ENCODE peak calls at places on chromosomes 16 and 17, in six cellular contexts. S, K, P, U, I and O are unnamed samples.

GRCh38 chr17:35449371-35449931 is 885 bp upstream of the SLFN13 start:
- ATAC-seq in I (peak), K (no peak), U (no peak), P (no peak), S (no peak), O (peak)

GRCh38 chr16:58024673-58025350 is 742 bp upstream of the MMP15 start:
- ATAC-seq in K (no peak), S (peak), P (no peak), U (no peak), I (peak), O (no peak)

GRCh38 chr17:62888148-62888547 is 77.9 kb upstream of the TANC2 start:
- ATAC-seq in K (no peak), U (no peak), S (no peak), P (no peak), I (no peak), O (no peak)

GRCh38 chr17:50768348-50768761 is 1.0 kb upstream of the ANKRD40CL start:
- ATAC-seq in U (no peak), I (peak), S (no peak), P (no peak), K (no peak), O (no peak)

GRCh38 chr16:21101631-21102420 is 48.8 kb downstream of the DNAH3 start:
- ATAC-seq in I (peak), U (peak), K (no peak), P (no peak), S (no peak), O (no peak)

GRCh38 chr17:18065546-18065945 is 22.2 kb upstream of the DRG2 start:
- ATAC-seq in K (no peak), S (no peak), I (no peak), U (no peak), P (no peak), O (no peak)

GRCh38 chr17:72104164-72104862 is 16.5 kb upstream of the SOX9 start:
- ATAC-seq in U (no peak), K (no peak), P (no peak), S (no peak), I (no peak), O (no peak)

GRCh38 chr16:81542609-81543570 is 98.3 kb downstream of the CMIP start:
- ATAC-seq in P (peak), S (no peak), U (peak), I (no peak), K (no peak), O (no peak)

GRCh38 chr16:76484020-76484419 is 206.8 kb downstream of the CNTNAP4 start:
- ATAC-seq in P (no peak), S (no peak), K (no peak), I (no peak), U (no peak), O (no peak)

GRCh38 chr17:59439261-59439660 is 107.8 kb downstream of the YPEL2 start:
- ATAC-seq in K (no peak), S (no peak), P (no peak), I (no peak), U (no peak), O (no peak)

GRCh38 chr17:82160081-82160480 is 52.6 kb downstream of the CCDC57 start:
- ATAC-seq in I (no peak), P (no peak), U (no peak), K (no peak), S (no peak), O (no peak)

GRCh38 chr16:85536411-85537330 is 76.5 kb upstream of the GSE1 start:
- ATAC-seq in K (no peak), P (no peak), S (no peak), I (peak), U (no peak), O (no peak)

GRCh38 chr16:1667916-1668315 is 10.2 kb upstream of the JPT2 start:
- ATAC-seq in U (no peak), S (no peak), K (no peak), I (no peak), P (no peak), O (no peak)

GRCh38 chr17:67675481-67675880 is 42.3 kb upstream of the NOL11 start:
- ATAC-seq in K (no peak), P (no peak), S (no peak), U (no peak), I (no peak), O (no peak)

GRCh38 chr17:1847191-1847590 is 17.4 kb downstream of the RPA1 start:
- ATAC-seq in U (no peak), I (peak), S (no peak), K (no peak), P (peak), O (no peak)

GRCh38 chr16:68370921-68371651 is 60.3 kb downstream of the PRMT7 start:
- ATAC-seq in U (no peak), P (no peak), S (peak), K (peak), I (no peak), O (peak)

GRCh38 chr16:85860413-85861094 is 38.4 kb upstream of the IRF8 start:
- ATAC-seq in I (peak), P (no peak), S (no peak), U (no peak), K (no peak), O (peak)